ENCODE peak calls at places on chromosome 5, in four cellular contexts. One of them, this sample, is unnamed.

GRCh38 chr5:55062039-55062779 is 38.2 kb downstream of the GZMK start:
- DNase-seq in MM.1S: no peak
- DNase-seq in neural progenitor cell: no peak
- DNase-seq in GM12878: no peak
- DNase-seq in this sample: no peak

GRCh38 chr5:16178745-16179372 is 732 bp downstream of the MARCHF11 start:
- DNase-seq in neural progenitor cell: peak
- DNase-seq in GM12878: no peak
- DNase-seq in MM.1S: peak
- DNase-seq in this sample: no peak

GRCh38 chr5:125457617-125458016 is 711.2 kb upstream of the ZNF608 start:
- DNase-seq in neural progenitor cell: no peak
- DNase-seq in GM12878: no peak
- DNase-seq in MM.1S: no peak
- DNase-seq in this sample: no peak

GRCh38 chr5:151156732-151157402 is 712 bp downstream of the ANXA6 start:
- DNase-seq in GM12878: no peak
- DNase-seq in neural progenitor cell: peak
- DNase-seq in MM.1S: peak
- DNase-seq in this sample: no peak

GRCh38 chr5:73820321-73820720 is 194.3 kb downstream of the ARHGEF28 start:
- DNase-seq in MM.1S: no peak
- DNase-seq in neural progenitor cell: no peak
- DNase-seq in GM12878: no peak
- DNase-seq in this sample: no peak

GRCh38 chr5:1504617-1505016 is 19.1 kb downstream of the LPCAT1 start:
- DNase-seq in neural progenitor cell: no peak
- DNase-seq in GM12878: no peak
- DNase-seq in MM.1S: no peak
- DNase-seq in this sample: no peak

GRCh38 chr5:33180900-33181299 is 259.9 kb upstream of the TARS1 start:
- DNase-seq in neural progenitor cell: peak
- DNase-seq in MM.1S: no peak
- DNase-seq in GM12878: no peak
- DNase-seq in this sample: no peak

GRCh38 chr5:133402781-133403180 is 209.6 kb downstream of the FSTL4 start:
- DNase-seq in MM.1S: no peak
- DNase-seq in GM12878: no peak
- DNase-seq in neural progenitor cell: no peak
- DNase-seq in this sample: no peak

GRCh38 chr5:168186289-168187074 is 105.0 kb upstream of the WWC1 start:
- DNase-seq in neural progenitor cell: no peak
- DNase-seq in MM.1S: no peak
- DNase-seq in GM12878: no peak
- DNase-seq in this sample: no peak

GRCh38 chr5:5341531-5342292 is 80.8 kb upstream of the ICE1 start:
- DNase-seq in neural progenitor cell: no peak
- DNase-seq in MM.1S: no peak
- DNase-seq in GM12878: no peak
- DNase-seq in this sample: no peak

GRCh38 chr5:41794478-41794877 is 75.7 kb downstream of the OXCT1 start:
- DNase-seq in GM12878: no peak
- DNase-seq in neural progenitor cell: no peak
- DNase-seq in MM.1S: no peak
- DNase-seq in this sample: no peak

GRCh38 chr5:163473613-163474243 is 13.3 kb downstream of the HMMR start:
- DNase-seq in neural progenitor cell: no peak
- DNase-seq in GM12878: no peak
- DNase-seq in MM.1S: peak
- DNase-seq in this sample: no peak

GRCh38 chr5:53543401-53543800 is 17.0 kb upstream of the NDUFS4 start:
- DNase-seq in MM.1S: no peak
- DNase-seq in GM12878: no peak
- DNase-seq in neural progenitor cell: peak
- DNase-seq in this sample: no peak

GRCh38 chr5:2207966-2208544 is 325.3 kb upstream of the IRX4 start:
- DNase-seq in neural progenitor cell: peak
- DNase-seq in GM12878: no peak
- DNase-seq in MM.1S: peak
- DNase-seq in this sample: no peak

GRCh38 chr5:116280149-116280803 is 195.5 kb downstream of the COMMD10 start:
- DNase-seq in GM12878: no peak
- DNase-seq in neural progenitor cell: no peak
- DNase-seq in MM.1S: no peak
- DNase-seq in this sample: no peak

DNA sequence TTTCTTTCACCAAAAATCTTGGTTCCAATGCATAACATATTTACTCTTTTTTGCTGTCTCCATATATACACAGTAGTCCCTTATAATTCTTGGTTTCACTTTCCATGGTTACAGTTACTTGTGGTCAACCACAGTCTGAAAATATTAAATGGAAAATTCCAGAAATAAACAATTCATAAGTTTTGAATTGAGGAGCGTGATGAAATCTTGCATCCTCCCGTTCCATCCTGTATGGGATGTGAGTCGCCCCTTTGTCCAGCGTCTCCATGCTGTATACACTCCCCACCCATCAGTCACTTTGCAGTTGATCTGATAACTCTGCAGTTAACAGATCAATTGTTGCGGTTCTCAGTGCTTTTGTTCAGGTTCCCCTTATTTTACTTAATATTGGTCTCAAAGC is 11.5 kb upstream of the FAF2 start:
- DNase-seq in MM.1S: peak
- DNase-seq in neural progenitor cell: no peak
- DNase-seq in GM12878: no peak
- DNase-seq in this sample: no peak
- H3K4me3 ChIP-seq in MM.1S: peak
- H3K4me3 ChIP-seq in neural progenitor cell: no peak
- H3K4me3 ChIP-seq in GM12878: no peak
- H3K4me3 ChIP-seq in this sample: no peak

DNA sequence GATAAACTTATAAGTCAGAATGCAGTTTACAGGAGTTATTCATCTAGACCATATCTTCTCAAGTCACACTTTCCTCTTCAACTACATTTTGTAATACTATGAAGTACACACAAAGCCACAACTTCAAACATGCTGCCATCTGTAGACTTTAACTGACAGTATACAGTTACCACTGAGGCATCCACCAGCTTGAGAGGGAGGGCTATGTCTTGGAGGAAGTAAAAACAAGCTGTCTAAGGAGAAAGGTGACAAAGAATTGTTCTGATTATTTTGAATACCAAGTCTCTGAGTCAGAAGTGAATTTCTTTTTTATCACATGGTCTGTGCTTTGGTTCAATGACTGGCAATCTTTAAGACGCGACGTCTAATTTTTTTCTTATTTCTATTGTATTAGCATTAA is 97.6 kb upstream of the CDH10 start:
- DNase-seq in MM.1S: no peak
- DNase-seq in GM12878: no peak
- DNase-seq in neural progenitor cell: no peak
- DNase-seq in this sample: no peak
- TF ChIP-seq CTCF in MM.1S: no peak
- TF ChIP-seq CTCF in GM12878: no peak
- TF ChIP-seq CTCF in neural progenitor cell: no peak
- TF ChIP-seq CTCF in this sample: no peak

GRCh38 chr5:7395432-7396168 is at the start of gene ADCY2:
- DNase-seq in GM12878: no peak
- DNase-seq in neural progenitor cell: no peak
- DNase-seq in MM.1S: no peak
- DNase-seq in this sample: no peak

GRCh38 chr5:7397935-7398334 is 2.0 kb downstream of the ADCY2 start:
- DNase-seq in GM12878: no peak
- DNase-seq in neural progenitor cell: no peak
- DNase-seq in MM.1S: peak
- DNase-seq in this sample: no peak

GRCh38 chr5:7394889-7395431 is 978 bp upstream of the ADCY2 start:
- DNase-seq in GM12878: no peak
- DNase-seq in MM.1S: no peak
- DNase-seq in neural progenitor cell: peak
- DNase-seq in this sample: no peak

GRCh38 chr5:7397005-7397546 is 1.1 kb downstream of the ADCY2 start:
- DNase-seq in GM12878: no peak
- DNase-seq in MM.1S: no peak
- DNase-seq in neural progenitor cell: no peak
- DNase-seq in this sample: no peak

GRCh38 chr5:7396169-7397004 is 449 bp downstream of the ADCY2 start:
- DNase-seq in neural progenitor cell: peak
- DNase-seq in MM.1S: peak
- DNase-seq in GM12878: no peak
- DNase-seq in this sample: no peak
- H3K4me3 ChIP-seq in neural progenitor cell: peak
- H3K4me3 ChIP-seq in MM.1S: peak
- H3K4me3 ChIP-seq in GM12878: no peak
- H3K4me3 ChIP-seq in this sample: no peak

GRCh38 chr5:171418982-171419662 is at the start of gene FGF18:
- DNase-seq in neural progenitor cell: peak
- DNase-seq in MM.1S: peak
- DNase-seq in GM12878: no peak
- DNase-seq in this sample: no peak
- TF ChIP-seq CTCF in neural progenitor cell: no peak
- TF ChIP-seq CTCF in MM.1S: no peak
- TF ChIP-seq CTCF in GM12878: no peak
- TF ChIP-seq CTCF in this sample: no peak

DNA sequence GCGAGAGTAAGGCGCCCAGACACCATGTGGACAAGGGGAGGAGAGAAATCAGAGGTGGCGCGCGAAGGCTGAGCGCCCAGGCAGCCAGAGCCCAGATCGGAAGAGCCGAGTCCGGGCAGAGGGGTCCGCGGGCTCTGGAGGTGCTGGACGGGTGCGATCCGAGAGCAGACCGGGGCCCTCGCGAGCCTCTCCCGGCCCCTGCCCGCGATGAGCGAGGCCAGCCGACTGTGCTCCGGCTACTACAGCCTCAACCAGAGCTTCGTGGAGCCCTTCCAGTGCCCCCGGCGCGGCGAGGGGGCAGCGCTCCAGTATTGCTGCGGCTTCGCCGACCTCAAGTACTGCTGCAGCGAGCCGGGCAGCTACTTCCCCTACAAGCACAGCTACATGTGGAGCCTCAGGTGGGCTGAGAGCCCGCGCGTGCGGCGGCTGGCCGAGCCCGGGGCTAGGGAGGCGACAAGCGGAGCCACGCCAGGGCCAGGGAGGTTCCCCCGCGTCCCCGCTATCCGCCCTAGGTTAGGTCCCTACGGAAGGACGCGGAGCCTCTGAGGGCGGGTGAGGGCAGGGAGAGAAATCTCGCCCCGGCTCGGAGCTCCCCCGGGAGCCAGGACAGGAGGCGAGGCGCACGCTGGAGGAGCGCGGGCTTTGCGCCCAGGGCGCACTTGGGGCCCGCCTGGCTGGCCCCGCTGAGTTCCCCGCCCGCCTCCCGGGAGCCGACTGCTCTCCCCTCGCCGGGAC is at the start of gene SHISAL2B:
- DNase-seq in MM.1S: no peak
- DNase-seq in neural progenitor cell: peak
- DNase-seq in GM12878: no peak
- DNase-seq in this sample: no peak
- H3K4me3 ChIP-seq in MM.1S: no peak
- H3K4me3 ChIP-seq in neural progenitor cell: peak
- H3K4me3 ChIP-seq in GM12878: no peak
- H3K4me3 ChIP-seq in this sample: no peak

GRCh38 chr5:78735834-78736463 is 87.4 kb upstream of the LHFPL2 start:
- DNase-seq in MM.1S: no peak
- DNase-seq in neural progenitor cell: no peak
- DNase-seq in GM12878: no peak
- DNase-seq in this sample: no peak
- TF ChIP-seq CTCF in MM.1S: no peak
- TF ChIP-seq CTCF in neural progenitor cell: no peak
- TF ChIP-seq CTCF in GM12878: no peak
- TF ChIP-seq CTCF in this sample: no peak